ENCODE peak calls at places on chromosomes 16 and 17, in five cellular contexts. Q is NT2/D1, T is IMR-90, B is left ventricle myocardium inferior, G is transverse colon. Z is an unnamed sample.

GRCh38 chr17:38719943-38720641 is 10.0 kb upstream of the CISD3 start:
- DNase-seq in Q (no peak), T (no peak), B (no peak), G (no peak), Z (no peak)

GRCh38 chr17:81428521-81428920 is 33.3 kb downstream of the BAHCC1 start:
- DNase-seq in Q (no peak), T (no peak), B (no peak), G (no peak), Z (no peak)

GRCh38 chr16:83307206-83307990 is 500.4 kb upstream of the HSBP1 start:
- DNase-seq in Q (no peak), T (no peak), B (no peak), G (no peak), Z (no peak)

GRCh38 chr16:29025735-29026134 is 40.9 kb downstream of the LAT start:
- DNase-seq in Q (no peak), T (no peak), B (no peak), G (no peak), Z (no peak)

GRCh38 chr17:28247671-28248556 is 71.1 kb upstream of the TMEM97 start:
- DNase-seq in Q (no peak), T (peak), B (no peak), G (no peak), Z (no peak)

GRCh38 chr17:12180644-12181261 is 160.1 kb downstream of the MAP2K4 start:
- DNase-seq in Q (peak), T (peak), B (no peak), G (peak), Z (peak)

GRCh38 chr17:61065263-61065773 is 334.3 kb upstream of the TBX2 start:
- DNase-seq in Q (no peak), T (peak), B (no peak), G (no peak), Z (no peak)

GRCh38 chr17:68033636-68034451 is 1.7 kb upstream of the KPNA2 start:
- DNase-seq in Q (peak), T (peak), B (no peak), G (no peak), Z (no peak)

GRCh38 chr17:48024149-48025039 is 13.2 kb downstream of the COPZ2 start:
- DNase-seq in Q (no peak), T (no peak), B (peak), G (peak), Z (no peak)

GRCh38 chr16:23435500-23435899 is 17.5 kb downstream of the COG7 start:
- DNase-seq in Q (peak), T (peak), B (peak), G (peak), Z (no peak)

GRCh38 chr17:79014158-79014758 is 4.7 kb upstream of the CANT1 start:
- DNase-seq in Q (no peak), T (no peak), B (no peak), G (no peak), Z (no peak)

GRCh38 chr17:17551361-17551760 is 40.1 kb downstream of the PEMT start:
- DNase-seq in Q (no peak), T (no peak), B (peak), G (no peak), Z (no peak)

GRCh38 chr17:26818736-26819135 is 475.2 kb upstream of the WSB1 start:
- DNase-seq in Q (no peak), T (peak), B (no peak), G (no peak), Z (no peak)

GRCh38 chr16:35296962-35297653 is 1837.7 kb downstream of the TP53TG3F start:
- DNase-seq in Q (no peak), T (no peak), B (no peak), G (no peak), Z (no peak)

GRCh38 chr16:24900230-24900629 is 54.5 kb downstream of the SLC5A11 start:
- DNase-seq in Q (no peak), T (no peak), B (no peak), G (no peak), Z (no peak)

GRCh38 chr17:41403409-41404023 is 6.1 kb upstream of the KRT31 start:
- DNase-seq in Q (no peak), T (no peak), B (no peak), G (no peak), Z (no peak)

GRCh38 chr16:88920618-88921602 is 54.5 kb upstream of the PABPN1L start:
- DNase-seq in Q (no peak), T (peak), B (peak), G (peak), Z (no peak)

GRCh38 chr17:7208027-7208571 is 11.5 kb downstream of the DLG4 start:
- DNase-seq in Q (no peak), T (no peak), B (peak), G (no peak), Z (no peak)

GRCh38 chr17:29930399-29931010 is 477 bp upstream of the SSH2 start:
- DNase-seq in Q (no peak), T (peak), B (no peak), G (peak), Z (no peak)

GRCh38 chr16:819336-819735 is 18.8 kb upstream of the GNG13 start:
- DNase-seq in Q (no peak), T (no peak), B (no peak), G (no peak), Z (no peak)

GRCh38 chr17:17698869-17699351 is 17.7 kb downstream of the RAI1 start:
- DNase-seq in Q (no peak), T (peak), B (no peak), G (no peak), Z (no peak)

GRCh38 chr17:79969906-79970305 is 65.8 kb downstream of the TBC1D16 start:
- DNase-seq in Q (no peak), T (no peak), B (no peak), G (no peak), Z (no peak)

GRCh38 chr17:37820313-37821024 is 75.6 kb upstream of the HNF1B start:
- DNase-seq in Q (no peak), T (no peak), B (no peak), G (no peak), Z (no peak)

GRCh38 chr16:17744903-17745581 is 274.3 kb upstream of the XYLT1 start:
- DNase-seq in Q (peak), T (no peak), B (no peak), G (no peak), Z (no peak)

GRCh38 chr16:48381201-48381600 is 4.0 kb downstream of the SIAH1 start:
- DNase-seq in Q (no peak), T (peak), B (no peak), G (no peak), Z (no peak)

GRCh38 chr17:42431758-42432161 is 8.7 kb upstream of the CAVIN1 start:
- DNase-seq in Q (no peak), T (peak), B (no peak), G (no peak), Z (no peak)

GRCh38 chr16:50067290-50067853 is 1.6 kb downstream of the HEATR3 start:
- DNase-seq in Q (peak), T (peak), B (no peak), G (no peak), Z (no peak)

GRCh38 chr17:79707931-79708891 is 22.5 kb upstream of the ENPP7 start:
- DNase-seq in Q (no peak), T (peak), B (no peak), G (peak), Z (no peak)

GRCh38 chr17:42901535-42902229 is 1.1 kb downstream of the G6PC1 start:
- DNase-seq in Q (no peak), T (no peak), B (no peak), G (no peak), Z (no peak)

GRCh38 chr17:39612291-39612894 is 4.7 kb upstream of the NEUROD2 start:
- DNase-seq in Q (no peak), T (no peak), B (no peak), G (no peak), Z (no peak)

GRCh38 chr17:41624208-41625101 is at the start of gene KRT17:
- DNase-seq in Q (no peak), T (no peak), B (no peak), G (no peak), Z (no peak)

GRCh38 chr17:36183811-36184765 is 7.7 kb upstream of the TBC1D3B start:
- DNase-seq in Q (no peak), T (no peak), B (no peak), G (no peak), Z (no peak)
- H3K4me3 ChIP-seq in Q (peak), T (no peak), B (peak), G (peak), Z (peak)

GRCh38 chr17:5466295-5466694 is 2.5 kb downstream of the DHX33 start:
- DNase-seq in Q (no peak), T (no peak), B (no peak), G (no peak), Z (no peak)
- H3K4me3 ChIP-seq in Q (no peak), T (no peak), B (no peak), G (no peak), Z (no peak)

GRCh38 chr16:84827131-84827574 is 7.4 kb downstream of the CRISPLD2 start:
- DNase-seq in Q (no peak), T (peak), B (no peak), G (no peak), Z (no peak)

GRCh38 chr16:84827897-84828296 is 8.1 kb downstream of the CRISPLD2 start:
- DNase-seq in Q (no peak), T (no peak), B (no peak), G (no peak), Z (no peak)

GRCh38 chr16:84823926-84824325 is 4.1 kb downstream of the CRISPLD2 start:
- DNase-seq in Q (no peak), T (no peak), B (no peak), G (no peak), Z (no peak)

GRCh38 chr16:84826558-84826941 is 6.8 kb downstream of the CRISPLD2 start:
- DNase-seq in Q (no peak), T (peak), B (peak), G (peak), Z (no peak)

DNA sequence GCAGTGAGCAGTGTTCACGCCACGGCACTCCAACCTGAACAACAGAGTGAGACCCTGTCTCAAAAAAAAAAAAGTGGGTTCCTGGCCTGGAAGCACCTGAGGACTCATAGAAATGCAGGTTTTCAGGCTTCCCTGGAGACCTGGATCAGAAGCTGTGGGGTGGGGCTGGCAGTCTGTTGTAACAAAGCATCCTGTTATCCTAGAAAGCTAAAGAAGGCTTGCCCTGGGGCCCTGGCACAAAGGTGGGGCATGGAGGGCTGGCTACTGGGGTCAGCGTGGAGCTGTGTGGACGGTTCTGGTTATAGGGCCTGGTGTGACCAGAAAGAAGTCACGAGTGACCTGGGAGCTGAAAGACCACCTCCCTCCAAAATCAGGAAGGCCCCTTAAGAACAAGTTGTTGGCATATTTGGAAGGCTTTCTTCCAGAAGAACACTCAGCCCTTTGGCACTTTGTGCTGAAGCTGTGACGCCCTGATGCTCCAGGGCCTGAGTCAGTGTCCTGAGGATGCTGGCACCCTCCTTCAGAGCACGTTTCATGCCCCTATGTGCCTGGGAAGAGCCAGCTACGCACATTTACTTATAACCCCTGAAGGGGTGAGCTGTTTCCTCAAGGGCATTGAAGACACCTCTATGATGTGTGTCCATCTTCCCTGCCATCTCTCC is 6.2 kb downstream of the CRISPLD2 start:
- DNase-seq in Q (no peak), T (peak), B (no peak), G (no peak), Z (no peak)
- H3K4me3 ChIP-seq in Q (no peak), T (no peak), B (no peak), G (no peak), Z (no peak)

DNA sequence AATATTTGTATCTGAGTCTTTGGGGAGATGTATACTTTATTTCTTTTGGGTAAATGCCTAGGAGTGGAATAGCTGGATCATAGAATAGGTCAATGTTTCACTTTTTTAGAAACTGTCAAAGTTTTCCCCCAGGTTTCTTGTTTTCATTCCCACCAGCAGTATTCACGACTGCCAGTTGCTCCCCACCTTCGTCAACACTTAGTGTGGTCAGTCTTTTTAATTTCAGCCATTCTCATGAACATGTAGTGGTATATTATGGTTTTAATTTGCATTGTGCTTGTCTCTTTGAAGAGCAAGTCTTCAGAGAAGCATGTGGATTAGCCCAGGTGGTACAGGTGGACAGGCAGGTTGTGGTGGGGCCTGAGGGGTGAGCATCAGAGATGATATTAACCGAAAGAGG is 53.8 kb downstream of the TEKT5 start:
- DNase-seq in Q (no peak), T (no peak), B (no peak), G (no peak), Z (no peak)
- H3K4me3 ChIP-seq in Q (no peak), T (no peak), B (no peak), G (no peak), Z (no peak)

DNA sequence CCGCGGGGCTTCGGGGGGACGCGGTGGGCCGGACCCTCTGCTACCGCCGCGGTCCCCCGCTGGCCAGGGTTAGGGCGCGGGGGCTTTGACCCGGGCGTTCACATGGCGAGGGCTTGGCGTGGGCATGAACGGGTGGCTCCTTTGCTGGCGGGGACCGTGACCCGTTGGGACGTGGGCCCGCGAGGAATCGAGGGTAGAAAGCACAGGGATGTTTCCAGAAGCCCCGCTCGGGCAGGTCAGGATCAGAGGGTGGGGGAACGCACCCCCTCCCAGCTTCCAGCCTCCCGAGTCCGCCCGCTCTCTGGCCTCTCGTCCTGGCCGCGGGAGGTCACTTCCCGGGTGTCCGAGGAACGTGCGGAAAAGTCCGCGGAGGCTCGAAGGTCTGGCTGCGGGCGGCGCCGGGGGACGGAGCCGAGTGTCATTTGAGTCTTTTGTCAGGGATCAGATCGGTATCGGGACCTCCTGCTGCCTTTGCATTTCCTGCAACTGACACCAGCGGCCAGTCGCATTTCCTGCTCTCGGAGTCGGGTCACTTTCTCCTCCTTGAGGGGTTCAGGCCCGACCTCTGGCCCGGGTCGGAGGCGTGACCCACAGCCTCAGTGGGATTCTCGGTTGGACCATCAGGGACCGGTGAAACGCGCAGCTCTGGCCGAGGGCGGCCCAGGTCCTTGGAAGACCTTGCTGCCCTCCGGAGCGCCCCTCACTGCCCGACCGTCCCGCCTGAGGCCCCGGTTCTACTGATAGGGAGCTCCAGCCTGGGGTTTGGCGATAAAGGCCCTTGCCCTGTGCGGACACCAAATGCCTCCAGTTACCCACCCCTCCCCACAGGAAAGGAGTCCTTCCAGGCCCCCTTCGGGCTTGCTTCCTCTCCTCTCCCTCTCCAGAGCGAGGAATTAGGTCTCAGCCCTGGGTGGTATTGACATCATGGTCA is 702 bp upstream of the WNT3 start:
- DNase-seq in Q (no peak), T (no peak), B (no peak), G (no peak), Z (no peak)
- H3K4me3 ChIP-seq in Q (peak), T (no peak), B (peak), G (peak), Z (peak)

DNA sequence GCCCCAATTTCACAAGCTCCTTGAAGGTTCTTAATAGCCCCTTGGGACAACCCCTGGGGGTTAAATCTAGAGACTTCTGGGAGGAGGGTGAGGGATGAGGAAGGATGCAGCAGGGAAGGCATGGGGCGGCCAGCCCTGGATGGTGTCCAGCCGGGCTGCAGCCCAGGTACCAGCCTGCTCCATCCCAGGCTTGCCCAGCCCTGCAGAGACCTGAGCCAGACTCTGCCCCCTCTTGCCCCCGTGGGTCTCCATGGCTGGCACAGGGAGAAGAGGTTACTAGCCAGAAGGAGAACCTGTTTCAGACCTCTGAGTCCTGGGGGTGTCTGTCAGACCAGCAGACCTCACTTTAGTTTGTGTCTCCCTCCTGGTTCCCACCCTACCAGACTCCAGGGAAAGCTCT is 8.5 kb downstream of the NHERF1 start:
- DNase-seq in Q (no peak), T (no peak), B (no peak), G (no peak), Z (no peak)
- H3K4me3 ChIP-seq in Q (no peak), T (no peak), B (no peak), G (no peak), Z (no peak)

GRCh38 chr16:2692251-2692947 is 10.1 kb downstream of the KCTD5 start:
- DNase-seq in Q (no peak), T (peak), B (peak), G (no peak), Z (no peak)
- H3K4me3 ChIP-seq in Q (no peak), T (no peak), B (peak), G (no peak), Z (no peak)

GRCh38 chr17:43994272-43995149 is 9.9 kb upstream of the NAGS start:
- DNase-seq in Q (no peak), T (peak), B (peak), G (peak), Z (no peak)
- H3K4me3 ChIP-seq in Q (peak), T (no peak), B (peak), G (no peak), Z (peak)

Z was measured in AG04449.